ENCODE peak calls at places on chromosomes 7 and 10, in six cellular contexts. Z is heart left ventricle, P is transverse colon, N is iPS DF 6.9, G is cardiac muscle cell, O is kidney. S is an unnamed sample. For H3K4me1, the result is how much of the 10 kb centered on the place peaks cover.

GRCh38 chr10:102779680-102780079 is 35.9 kb downstream of the WBP1L start:
- DNase-seq in Z (no peak), P (no peak), N (no peak), G (no peak), O (no peak), S (peak)

GRCh38 chr10:106910666-106911065 is 253.8 kb downstream of the SORCS1 start:
- DNase-seq in Z (no peak), P (no peak), N (no peak), G (no peak), O (no peak), S (no peak)

GRCh38 chr7:137879357-137880158 is 32.8 kb upstream of the DGKI start:
- DNase-seq in Z (no peak), P (no peak), N (peak), G (no peak), O (no peak), S (peak)

GRCh38 chr10:72525277-72525676 is 100.6 kb downstream of the MICU1 start:
- DNase-seq in Z (no peak), P (no peak), N (no peak), G (no peak), O (no peak), S (no peak)

GRCh38 chr10:127405221-127405620 is 143.9 kb upstream of the NPS start:
- DNase-seq in Z (no peak), P (no peak), N (no peak), G (no peak), O (no peak), S (no peak)

GRCh38 chr10:113151178-113151577 is 201.1 kb downstream of the TCF7L2 start:
- DNase-seq in Z (no peak), P (no peak), N (no peak), G (no peak), O (no peak), S (no peak)

GRCh38 chr7:77479536-77480088 is 57.5 kb upstream of the PTPN12 start:
- DNase-seq in Z (no peak), P (no peak), N (no peak), G (no peak), O (no peak), S (no peak)

GRCh38 chr10:31146496-31147219 is 115.0 kb upstream of the ZNF438 start:
- DNase-seq in Z (peak), P (no peak), N (no peak), G (peak), O (peak), S (peak)

GRCh38 chr7:106493041-106493731 is 167.8 kb downstream of the CCDC71L start:
- DNase-seq in Z (no peak), P (peak), N (no peak), G (peak), O (peak), S (no peak)

GRCh38 chr7:148185050-148185449 is 405.5 kb upstream of the C7orf33 start:
- DNase-seq in Z (no peak), P (no peak), N (no peak), G (peak), O (no peak), S (no peak)

GRCh38 chr7:132934017-132934416 is 147.9 kb downstream of the CHCHD3 start:
- DNase-seq in Z (no peak), P (no peak), N (no peak), G (no peak), O (no peak), S (no peak)

GRCh38 chr10:103915794-103916193 is 2.2 kb downstream of the STN1 start:
- DNase-seq in Z (no peak), P (peak), N (no peak), G (no peak), O (no peak), S (no peak)

GRCh38 chr10:103916254-103916653 is 1.7 kb downstream of the STN1 start:
- DNase-seq in Z (no peak), P (no peak), N (no peak), G (no peak), O (no peak), S (no peak)

GRCh38 chr10:103911021-103911459 is 6.9 kb downstream of the STN1 start:
- DNase-seq in Z (no peak), P (no peak), N (no peak), G (no peak), O (no peak), S (no peak)

GRCh38 chr10:103910442-103911000 is 7.5 kb downstream of the STN1 start:
- DNase-seq in Z (no peak), P (no peak), N (no peak), G (no peak), O (no peak), S (no peak)

GRCh38 chr10:103912759-103913158 is 5.2 kb downstream of the STN1 start:
- DNase-seq in Z (no peak), P (no peak), N (no peak), G (no peak), O (no peak), S (no peak)
- H3K4me1 ChIP-seq in Z (under half), P (under half), N (under half), G (under half), O (under half), S (under half)

GRCh38 chr7:97006951-97007861 is 1.9 kb downstream of the DLX6 start:
- DNase-seq in Z (no peak), P (no peak), N (no peak), G (no peak), O (peak), S (no peak)
- H3K4me3 ChIP-seq in Z (no peak), P (no peak), N (peak), G (no peak), O (no peak), S (peak)

DNA sequence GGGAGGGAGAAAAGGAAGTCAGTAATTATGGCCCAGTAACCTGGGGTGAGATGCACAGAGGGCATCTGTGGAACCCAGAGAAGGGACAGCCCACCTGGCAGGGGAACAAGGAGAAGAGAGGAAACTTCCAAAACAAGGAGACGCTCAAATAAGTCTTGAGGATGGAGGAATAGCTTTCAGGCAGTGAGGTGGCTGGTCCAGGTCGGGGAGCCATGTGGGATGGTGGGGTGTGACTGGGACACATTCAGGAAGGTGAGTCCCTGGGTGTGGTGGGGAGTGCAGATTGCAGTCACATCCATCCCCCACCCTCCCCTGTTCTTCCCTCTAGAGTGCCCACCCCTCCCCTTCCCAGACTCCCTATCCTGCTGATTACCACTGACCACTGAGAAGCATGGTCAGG is 175.4 kb downstream of the GRID1 start:
- DNase-seq in Z (no peak), P (no peak), N (no peak), G (no peak), O (no peak), S (no peak)
- H3K4me1 ChIP-seq in Z (under half), P (under half), N (under half), G (under half), O (under half), S (under half)

DNA sequence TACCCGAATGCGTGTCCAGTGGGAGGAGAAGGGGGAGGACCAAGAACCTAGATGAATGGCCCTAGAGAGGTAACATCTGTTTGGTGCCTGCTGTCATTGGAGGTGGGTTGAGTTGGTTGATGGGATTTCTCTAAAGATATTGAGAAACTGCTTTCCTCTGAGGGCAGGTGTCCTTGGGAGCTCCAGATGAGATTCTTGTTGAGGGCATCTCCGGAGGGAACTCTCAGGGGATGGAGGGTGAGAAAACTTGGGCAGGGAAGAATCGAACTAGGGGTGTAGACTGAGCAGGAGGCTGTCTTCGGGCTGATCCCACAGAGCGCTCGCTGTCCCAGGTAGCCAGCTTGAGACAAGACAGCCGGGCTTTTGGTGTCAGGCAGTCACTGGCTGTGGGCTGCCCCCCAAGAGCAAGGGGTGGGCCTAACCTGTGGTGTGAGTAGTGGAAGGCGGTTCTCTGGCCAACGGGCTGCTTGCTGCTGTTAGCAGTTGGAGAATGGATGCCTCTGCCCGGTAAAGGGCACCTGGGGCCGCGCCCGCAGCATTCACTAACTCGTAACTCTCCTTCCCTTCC is 3.7 kb downstream of the IRF5 start:
- DNase-seq in Z (no peak), P (no peak), N (no peak), G (no peak), O (no peak), S (no peak)
- H3K4me3 ChIP-seq in Z (peak), P (no peak), N (no peak), G (no peak), O (no peak), S (no peak)

DNA sequence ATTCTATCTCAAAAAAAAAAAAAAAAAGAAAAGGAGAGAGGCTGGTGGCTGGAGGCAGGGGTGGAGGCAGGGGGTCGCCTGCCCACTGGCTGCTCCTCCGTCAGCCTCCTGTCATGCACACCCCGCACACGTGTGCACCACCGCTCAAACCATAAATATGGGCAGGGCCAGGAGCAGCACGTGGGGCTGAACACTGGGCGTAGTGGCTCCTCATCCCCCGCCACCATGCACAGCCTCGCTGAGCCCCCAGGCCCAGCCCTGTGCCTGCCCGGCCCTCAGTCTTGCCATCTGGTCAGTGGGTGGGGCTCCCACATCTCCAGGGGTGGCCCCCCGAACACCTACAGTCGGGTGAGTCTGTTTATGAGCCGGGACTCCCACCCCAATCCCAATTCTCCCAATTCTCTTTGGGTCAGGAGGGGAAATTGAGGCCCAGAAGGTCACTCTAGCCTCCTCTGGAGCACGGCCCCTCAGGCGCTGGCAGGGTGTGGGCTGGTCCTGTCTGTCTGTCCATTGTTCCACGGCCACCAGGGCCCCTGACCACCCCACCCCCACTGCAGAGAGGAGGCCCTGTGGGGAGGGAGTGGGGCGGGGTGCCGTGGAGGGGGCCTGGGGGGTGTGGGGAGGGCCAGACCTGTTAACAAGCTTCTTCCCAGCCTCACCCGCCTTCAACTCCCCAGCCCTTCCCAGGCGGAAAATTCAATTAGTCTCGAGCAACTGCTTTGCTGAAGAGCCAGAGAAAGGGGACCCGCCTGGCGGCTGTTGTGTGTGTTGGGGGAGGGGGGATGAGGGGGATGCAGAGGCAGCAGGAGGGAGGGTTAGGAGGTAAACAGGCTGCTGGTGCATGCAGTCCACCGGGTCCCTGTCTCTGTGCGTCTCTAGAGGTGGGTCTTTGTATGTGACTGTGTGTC is 19.5 kb upstream of the GRIFIN start:
- DNase-seq in Z (no peak), P (no peak), N (no peak), G (peak), O (peak), S (no peak)
- H3K4me1 ChIP-seq in Z (under half), P (under half), N (under half), G (under half), O (under half), S (under half)